ENCODE peak calls at places on chromosomes 6 and 20, in five cellular contexts. E, C, U, O and H are unnamed samples. For H3K9me3 and H3K4me1, the result is how much of the 10 kb centered on the place peaks cover.

GRCh38 chr20:63706852-63707557 is 771 bp downstream of the ARFRP1 start:
- DNase-seq in O (peak), E (no peak), U (peak), C (peak), H (peak)

GRCh38 chr20:23039885-23040508 is 4.9 kb downstream of the SSTR4 start:
- DNase-seq in O (no peak), E (no peak), C (no peak), U (no peak), H (no peak)

GRCh38 chr6:70831427-70831826 is 125.4 kb downstream of the B3GAT2 start:
- DNase-seq in C (no peak), O (no peak), E (no peak), U (no peak), H (no peak)

GRCh38 chr20:38751360-38751976 is 3.2 kb downstream of the ACTR5 start:
- DNase-seq in E (no peak), O (peak), C (peak), U (no peak), H (peak)

GRCh38 chr6:12601881-12602280 is 114.7 kb upstream of the PHACTR1 start:
- DNase-seq in C (no peak), O (peak), U (no peak), E (no peak), H (no peak)

GRCh38 chr20:1263853-1264252 is 2.2 kb upstream of the SNPH start:
- DNase-seq in C (peak), E (no peak), O (no peak), U (no peak), H (no peak)

GRCh38 chr6:81242634-81243033 is 509.8 kb downstream of the TENT5A start:
- DNase-seq in U (no peak), O (no peak), C (no peak), E (no peak), H (no peak)

GRCh38 chr6:74741608-74742007 is 464.2 kb downstream of the COL12A1 start:
- DNase-seq in U (peak), E (no peak), O (no peak), C (no peak), H (no peak)

GRCh38 chr20:23877524-23877923 is 2.0 kb downstream of the CST5 start:
- DNase-seq in C (no peak), O (no peak), E (no peak), U (no peak), H (no peak)

GRCh38 chr6:31222496-31222895 is 49.4 kb downstream of the HLA-C start:
- DNase-seq in C (no peak), O (no peak), E (no peak), U (no peak), H (no peak)
- H3K9me3 ChIP-seq in C (under half), O (under half), E (under half), U (under half), H (under half)

DNA sequence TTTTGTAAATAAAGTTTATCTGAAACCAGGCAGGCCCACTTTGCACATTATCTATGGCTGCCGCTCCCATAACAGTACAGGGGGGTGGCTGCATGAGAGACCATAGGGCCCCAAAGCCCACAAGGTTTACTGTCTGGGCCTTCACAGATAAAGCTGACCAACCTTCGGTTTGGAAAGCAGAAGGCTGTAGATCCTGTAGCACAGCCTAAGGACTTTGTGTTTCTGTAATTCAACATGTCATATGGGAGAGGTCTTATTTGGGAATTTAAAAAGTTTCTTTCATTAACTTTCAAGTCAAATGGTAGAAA is 362.8 kb downstream of the QKI start:
- DNase-seq in U (no peak), O (no peak), E (no peak), C (no peak), H (no peak)
- H3K4me3 ChIP-seq in U (no peak), O (no peak), E (no peak), C (no peak), H (no peak)

GRCh38 chr20:21167261-21167660 is 41.4 kb downstream of the KIZ start:
- DNase-seq in O (no peak), U (no peak), E (no peak), C (no peak), H (no peak)
- H3K4me1 ChIP-seq in O (under half), U (under half), E (under half), C (under half), H (under half)

GRCh38 chr20:15603978-15604377 is 969.3 kb downstream of the KIF16B start:
- DNase-seq in O (no peak), C (no peak), U (no peak), E (no peak), H (no peak)

GRCh38 chr20:15599961-15600360 is 973.3 kb downstream of the KIF16B start:
- DNase-seq in E (no peak), O (no peak), C (no peak), U (no peak), H (no peak)

GRCh38 chr20:15604406-15604805 is 968.8 kb downstream of the KIF16B start:
- DNase-seq in U (no peak), C (no peak), E (no peak), O (no peak), H (no peak)

GRCh38 chr20:15600565-15600964 is 972.7 kb downstream of the KIF16B start:
- DNase-seq in O (no peak), E (no peak), C (no peak), U (no peak), H (no peak)

GRCh38 chr20:15603501-15603900 is 969.7 kb downstream of the KIF16B start:
- DNase-seq in U (no peak), O (no peak), C (no peak), E (no peak), H (no peak)
- H3K9me3 ChIP-seq in U (under half), O (under half), C (under half), E (under half), H (under half)

DNA sequence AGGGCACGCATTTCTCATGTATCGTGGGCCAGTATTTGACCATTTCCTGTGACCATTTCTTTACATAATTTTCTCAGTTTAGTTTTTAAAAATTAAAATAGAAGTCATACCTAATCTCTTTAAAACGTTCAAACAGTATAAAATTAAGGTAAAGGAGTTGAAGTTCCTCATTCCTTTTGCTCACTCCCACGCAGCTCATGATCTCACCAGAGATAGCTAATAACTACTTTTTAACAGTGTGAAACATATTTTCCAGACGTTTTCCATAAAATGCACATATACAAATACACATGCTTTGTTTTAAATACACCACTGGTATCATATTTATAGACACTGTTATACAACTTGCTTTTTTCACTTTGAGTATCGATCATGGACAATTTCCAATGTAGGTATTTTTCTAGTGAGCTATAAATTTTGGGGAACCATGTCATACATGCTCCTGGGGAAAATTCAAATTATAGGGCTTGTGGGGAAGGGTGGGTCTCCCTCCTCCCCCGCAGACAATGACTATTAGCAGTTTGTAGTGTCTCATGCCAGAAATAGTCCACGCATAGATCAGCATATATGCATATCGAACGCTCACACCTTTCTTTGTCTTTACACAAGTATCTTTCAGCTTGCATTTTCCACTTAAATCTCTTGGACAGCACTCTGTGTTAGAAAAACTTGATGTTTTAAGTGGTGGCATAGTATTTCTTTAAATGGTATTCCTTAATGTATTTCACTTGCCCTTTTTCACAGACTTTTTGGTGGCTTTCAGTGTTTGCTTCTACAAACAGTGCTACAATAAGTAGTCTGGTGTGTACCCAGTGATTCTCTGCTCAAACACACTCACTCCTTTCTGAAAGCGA is 145.5 kb upstream of the ZNF217 start:
- DNase-seq in E (no peak), C (no peak), O (no peak), U (no peak), H (peak)
- H3K4me3 ChIP-seq in E (no peak), C (peak), O (no peak), U (peak), H (peak)